ENCODE peak calls at places on chromosomes 7 and 10, in eight cellular contexts. I, B, S, Z, C, P, A and F are unnamed samples.

GRCh38 chr10:42988517-42989395 is 88.1 kb upstream of the RET start:
- DNase-seq in I (no peak), A (no peak), Z (no peak), P (no peak), S (no peak), C (no peak), B (no peak), F (no peak)

GRCh38 chr10:608331-609265 is 80.9 kb downstream of the DIP2C start:
- DNase-seq in S (no peak), Z (no peak), C (no peak), A (no peak), B (peak), P (no peak), I (no peak), F (no peak)

GRCh38 chr10:3126741-3127342 is 45.7 kb downstream of the PITRM1 start:
- DNase-seq in B (no peak), C (peak), A (no peak), Z (no peak), P (no peak), S (no peak), I (peak), F (no peak)

GRCh38 chr7:95213148-95213547 is 111.2 kb downstream of the PON1 start:
- DNase-seq in A (peak), P (no peak), B (no peak), Z (no peak), S (no peak), I (no peak), C (no peak), F (no peak)

GRCh38 chr10:12720217-12720981 is 281.1 kb downstream of the CCDC3 start:
- DNase-seq in P (peak), A (no peak), B (peak), S (no peak), I (no peak), Z (no peak), C (peak), F (no peak)

GRCh38 chr7:55026086-55026790 is 7.4 kb downstream of the EGFR start:
- DNase-seq in C (no peak), P (no peak), Z (no peak), A (no peak), I (no peak), S (no peak), B (no peak), F (no peak)

GRCh38 chr7:51316262-51316665 is 345 bp downstream of the COBL start:
- DNase-seq in C (no peak), A (no peak), I (peak), S (no peak), Z (no peak), P (no peak), B (no peak), F (no peak)

GRCh38 chr7:108094375-108094774 is 35.8 kb downstream of the LAMB4 start:
- DNase-seq in S (no peak), B (peak), P (no peak), I (no peak), A (peak), Z (no peak), C (no peak), F (peak)

GRCh38 chr7:130491841-130492518 is at the start of gene MEST:
- DNase-seq in Z (no peak), S (no peak), P (no peak), I (peak), B (peak), C (peak), A (no peak), F (no peak)

GRCh38 chr10:60788543-60788942 is 10.3 kb downstream of the CDK1 start:
- DNase-seq in S (no peak), B (no peak), C (no peak), P (no peak), A (no peak), Z (no peak), I (no peak), F (no peak)

GRCh38 chr7:41096921-41097320 is 606.0 kb downstream of the INHBA start:
- DNase-seq in I (no peak), C (no peak), B (peak), Z (no peak), A (peak), S (no peak), P (peak), F (no peak)

GRCh38 chr10:125343118-125343752 is 182.9 kb upstream of the CTBP2 start:
- DNase-seq in Z (no peak), A (no peak), S (no peak), B (peak), C (peak), I (no peak), P (no peak), F (peak)

GRCh38 chr7:98840096-98840495 is 29.7 kb downstream of the TMEM130 start:
- DNase-seq in P (no peak), C (no peak), S (no peak), I (no peak), B (no peak), Z (no peak), A (no peak), F (no peak)

GRCh38 chr7:69953319-69954067 is 355.2 kb downstream of the AUTS2 start:
- DNase-seq in S (no peak), C (no peak), Z (no peak), B (no peak), A (no peak), I (no peak), P (no peak), F (no peak)

GRCh38 chr10:93034426-93034825 is 26.2 kb upstream of the CYP26C1 start:
- DNase-seq in C (no peak), S (no peak), B (no peak), A (no peak), P (no peak), Z (no peak), I (no peak), F (no peak)

GRCh38 chr10:85194685-85195084 is 866.3 kb downstream of the CCSER2 start:
- DNase-seq in C (no peak), S (no peak), Z (no peak), I (no peak), A (no peak), B (no peak), P (no peak), F (no peak)

GRCh38 chr10:47425813-47426419 is 41.8 kb upstream of the ZNF488 start:
- DNase-seq in S (no peak), I (no peak), C (no peak), A (no peak), P (no peak), Z (no peak), B (no peak), F (no peak)

GRCh38 chr7:151992375-151992774 is 33.1 kb upstream of the GALNT11 start:
- DNase-seq in C (peak), B (no peak), I (peak), S (peak), P (no peak), Z (peak), A (no peak), F (no peak)

GRCh38 chr10:71629131-71629530 is 90.4 kb downstream of the C10orf105 start:
- DNase-seq in A (no peak), P (no peak), I (no peak), Z (no peak), S (no peak), C (no peak), B (no peak), F (no peak)

GRCh38 chr10:21047511-21047910 is 150.4 kb upstream of the NEBL start:
- DNase-seq in B (no peak), A (no peak), C (no peak), S (no peak), Z (no peak), I (no peak), P (no peak), F (no peak)

GRCh38 chr7:158351481-158351880 is 236.1 kb downstream of the PTPRN2 start:
- DNase-seq in S (no peak), P (no peak), B (no peak), C (no peak), I (no peak), A (no peak), Z (no peak), F (no peak)

GRCh38 chr7:146655928-146656797 is 539.6 kb downstream of the CNTNAP2 start:
- DNase-seq in B (no peak), I (peak), S (no peak), A (no peak), P (no peak), Z (no peak), C (no peak), F (no peak)

GRCh38 chr7:6709808-6710207 is 3.1 kb upstream of the ZNF12 start:
- DNase-seq in Z (no peak), P (no peak), S (no peak), B (no peak), A (no peak), I (no peak), C (no peak), F (no peak)

GRCh38 chr7:101550641-101551531 is 78.2 kb downstream of the MYL10 start:
- DNase-seq in S (no peak), A (no peak), I (no peak), P (no peak), B (no peak), Z (no peak), C (no peak), F (no peak)

GRCh38 chr7:4880218-4880617 is 3.3 kb downstream of the RADIL start:
- DNase-seq in Z (no peak), A (no peak), S (no peak), I (no peak), B (no peak), C (no peak), P (no peak), F (no peak)